ENCODE peak calls at places on chromosomes 6 and 20, in seven cellular contexts. Y is pancreas; C is HCT116; Q is upper lobe of right lung; R is testis; D is CD4-positive, CD25-positive, alpha-beta regulatory T cell; X is A549. T is an unnamed sample. For H3K4me1, the result is how much of the 10 kb centered on the place peaks cover.

GRCh38 chr6:53604623-53605190 is 59.8 kb upstream of the GCLC start:
- DNase-seq in Y (no peak), C (no peak), Q (no peak), R (no peak), D (no peak), X (no peak), T (no peak)

GRCh38 chr6:36039113-36039512 is 11.5 kb downstream of the MAPK14 start:
- DNase-seq in Y (no peak), C (no peak), Q (no peak), R (no peak), D (no peak), X (no peak), T (no peak)

GRCh38 chr6:107361568-107362270 is 97.6 kb downstream of the PDSS2 start:
- DNase-seq in Y (no peak), C (no peak), Q (no peak), R (no peak), D (no peak), X (no peak), T (no peak)

GRCh38 chr20:48285656-48286055 is 500.4 kb upstream of the SULF2 start:
- DNase-seq in Y (no peak), C (no peak), Q (no peak), R (no peak), D (no peak), X (no peak), T (no peak)

GRCh38 chr6:133806358-133806757 is 82.6 kb upstream of the TCF21 start:
- DNase-seq in Y (no peak), C (no peak), Q (no peak), R (no peak), D (no peak), X (no peak), T (no peak)

GRCh38 chr20:45905505-45906079 is 6.4 kb downstream of the PLTP start:
- DNase-seq in Y (no peak), C (peak), Q (no peak), R (no peak), D (no peak), X (peak), T (no peak)

GRCh38 chr6:148251286-148251685 is 91.4 kb upstream of the SASH1 start:
- DNase-seq in Y (no peak), C (no peak), Q (no peak), R (no peak), D (no peak), X (no peak), T (no peak)

GRCh38 chr6:21588812-21589811 is 4.4 kb upstream of the SOX4 start:
- DNase-seq in Y (peak), C (peak), Q (peak), R (peak), D (peak), X (peak), T (peak)

GRCh38 chr6:161257778-161258457 is 15.9 kb downstream of the AGPAT4 start:
- DNase-seq in Y (no peak), C (no peak), Q (no peak), R (no peak), D (no peak), X (peak), T (peak)

GRCh38 chr20:32510120-32510600 is 75.0 kb downstream of the NOL4L start:
- DNase-seq in Y (no peak), C (no peak), Q (no peak), R (no peak), D (no peak), X (no peak), T (no peak)

GRCh38 chr6:42505377-42505702 is 53.6 kb upstream of the TRERF1 start:
- DNase-seq in Y (no peak), C (no peak), Q (no peak), R (no peak), D (no peak), X (peak), T (no peak)

GRCh38 chr20:23349338-23350006 is 1.1 kb upstream of the NXT1 start:
- DNase-seq in Y (no peak), C (no peak), Q (no peak), R (no peak), D (peak), X (peak), T (no peak)

GRCh38 chr20:44921447-44921846 is 11.6 kb downstream of the PABPC1L start:
- DNase-seq in Y (no peak), C (no peak), Q (no peak), R (no peak), D (no peak), X (no peak), T (no peak)

GRCh38 chr6:158817298-158818007 is 1.7 kb downstream of the EZR start:
- DNase-seq in Y (peak), C (no peak), Q (peak), R (peak), D (peak), X (no peak), T (peak)

DNA sequence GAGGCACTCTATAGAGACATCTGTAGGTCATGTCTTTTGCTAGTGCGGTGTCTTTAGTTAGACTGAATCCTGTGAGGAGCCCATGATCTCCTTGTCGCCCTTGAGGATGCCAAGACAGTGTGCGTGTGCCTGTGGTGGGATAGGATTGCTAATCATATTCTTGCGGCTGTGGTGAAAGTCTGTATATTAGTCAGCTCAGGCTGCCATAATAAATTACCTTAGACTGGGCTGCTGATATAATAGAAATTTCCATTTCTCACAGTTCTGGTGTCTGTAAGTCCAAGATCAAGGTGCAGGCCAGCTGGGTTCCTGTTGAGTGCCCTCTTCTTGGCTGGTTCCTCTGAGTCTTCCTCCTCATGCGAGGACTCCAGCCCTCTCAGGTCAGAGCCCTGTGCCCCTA is 141.2 kb downstream of the JARID2 start:
- DNase-seq in Y (no peak), C (no peak), Q (no peak), R (no peak), D (no peak), X (no peak), T (no peak)
- H3K4me1 ChIP-seq in Y (under half), C (under half), Q (under half), R (under half), D (under half), X (under half), T (half or more)

DNA sequence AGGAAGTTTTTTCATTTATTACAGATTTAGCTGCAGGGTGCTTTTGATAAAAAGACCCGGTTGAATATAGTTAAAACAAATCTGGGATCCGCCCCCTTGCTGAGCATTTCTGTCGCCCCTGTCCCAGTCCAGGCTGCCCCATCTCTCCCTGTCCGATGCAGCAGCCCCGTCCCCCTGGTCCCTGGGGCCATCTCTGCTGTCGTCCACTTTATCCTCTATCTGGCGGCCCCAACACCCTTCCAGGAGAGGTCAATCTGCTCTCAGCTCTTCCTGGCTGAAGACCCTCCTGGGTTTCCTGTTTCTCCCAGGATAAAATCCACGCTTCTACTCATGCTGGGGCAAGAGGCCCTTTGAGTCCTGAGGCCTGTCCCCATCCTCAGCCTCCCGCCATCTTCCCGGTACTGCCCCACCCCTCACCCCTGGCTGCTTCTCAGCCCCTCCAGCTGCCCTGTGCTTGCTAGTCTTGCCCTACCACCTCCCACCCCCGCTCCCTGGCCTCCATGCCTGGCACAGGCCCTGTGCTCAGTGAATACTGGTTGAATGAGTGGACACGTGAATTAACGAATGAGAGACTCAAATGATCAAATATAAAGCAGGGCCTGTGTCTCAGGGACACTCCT is 16.0 kb upstream of the PHACTR3 start:
- DNase-seq in Y (no peak), C (no peak), Q (peak), R (no peak), D (no peak), X (no peak), T (no peak)
- H3K4me3 ChIP-seq in Y (no peak), C (no peak), Q (no peak), R (no peak), D (no peak), X (no peak), T (no peak)

DNA sequence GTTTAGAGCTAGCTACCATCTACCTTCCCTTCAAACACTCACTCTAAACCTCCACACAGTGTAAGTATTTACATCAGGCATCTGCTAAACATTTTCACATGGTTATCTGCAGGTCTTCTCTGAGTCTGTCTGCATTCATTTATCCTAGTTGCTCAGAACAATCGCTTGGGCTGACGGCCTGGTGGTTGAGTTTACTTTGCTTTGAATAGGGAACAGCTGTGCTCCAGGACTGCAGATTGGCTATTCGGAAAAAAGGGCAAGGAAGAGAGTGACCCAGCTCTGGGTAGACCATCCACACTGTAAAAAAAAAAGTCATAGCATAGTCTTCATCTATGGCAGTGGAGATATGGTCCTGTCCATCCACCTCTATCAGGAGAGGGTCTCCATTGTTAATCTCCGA is 115.3 kb upstream of the ESR1 start:
- DNase-seq in Y (no peak), C (no peak), Q (no peak), R (no peak), D (no peak), X (no peak), T (no peak)
- H3K4me1 ChIP-seq in Y (under half), C (under half), Q (under half), R (under half), D (under half), X (under half), T (under half)

GRCh38 chr20:18310592-18310991 is 22.3 kb downstream of the ZNF133 start:
- DNase-seq in Y (no peak), C (no peak), Q (no peak), R (no peak), D (no peak), X (no peak), T (no peak)

GRCh38 chr20:18314786-18315406 is 26.6 kb downstream of the ZNF133 start:
- DNase-seq in Y (no peak), C (no peak), Q (no peak), R (no peak), D (no peak), X (peak), T (no peak)

GRCh38 chr20:18313410-18313809 is 25.1 kb downstream of the ZNF133 start:
- DNase-seq in Y (no peak), C (no peak), Q (no peak), R (no peak), D (no peak), X (no peak), T (no peak)

GRCh38 chr20:18312723-18313122 is 24.4 kb downstream of the ZNF133 start:
- DNase-seq in Y (no peak), C (no peak), Q (no peak), R (no peak), D (no peak), X (no peak), T (no peak)

GRCh38 chr20:18316166-18316565 is 27.8 kb downstream of the ZNF133 start:
- DNase-seq in Y (peak), C (no peak), Q (no peak), R (no peak), D (no peak), X (no peak), T (no peak)
- H3K4me3 ChIP-seq in Y (no peak), C (no peak), Q (no peak), R (no peak), D (no peak), X (no peak), T (no peak)